ENCODE peak calls at places on chromosomes 1 and 21, in eight cellular contexts. A is neural progenitor cell, T is progenitor cell of endocrine pancreas, O is keratinocyte, E is spleen, U is left ventricle myocardium inferior, X is kidney, B is HepG2. S is an unnamed sample.

GRCh38 chr1:20589331-20590312 is 725 bp downstream of the CDA start:
- DNase-seq in B (no peak), A (peak; percentile 21), T (no peak), U (peak; percentile 62), X (peak; percentile 86), E (peak; percentile 88), O (no peak), S (no peak)

GRCh38 chr21:44449473-44450363 is 5.6 kb upstream of the LRRC3 start:
- DNase-seq in T (no peak), X (peak; percentile 57), E (peak; percentile 61), A (no peak), B (no peak), U (no peak), O (no peak), S (no peak)

GRCh38 chr1:156765664-156766063 is 1.7 kb upstream of the PRCC start:
- DNase-seq in T (no peak), O (no peak), A (no peak), B (no peak), E (no peak), X (no peak), U (no peak), S (no peak)

GRCh38 chr1:201937624-201938212 is 8.6 kb downstream of the LMOD1 start:
- DNase-seq in A (no peak), O (no peak), X (no peak), U (no peak), T (no peak), E (no peak), B (no peak), S (no peak)

GRCh38 chr1:206705187-206705586 is 20.5 kb downstream of the MAPKAPK2 start:
- DNase-seq in U (no peak), A (peak; percentile 81), E (no peak), O (no peak), T (no peak), B (no peak), X (no peak), S (no peak)

GRCh38 chr1:240295811-240296210 is 204.1 kb downstream of the FMN2 start:
- DNase-seq in B (no peak), U (no peak), X (no peak), T (no peak), A (no peak), O (no peak), E (no peak), S (no peak)

GRCh38 chr1:206863266-206863665 is 2.2 kb upstream of the IL20 start:
- DNase-seq in O (no peak), A (no peak), E (no peak), T (no peak), X (no peak), B (no peak), U (no peak), S (no peak)

GRCh38 chr1:26156285-26157038 is 2.4 kb upstream of the FAM110D start:
- DNase-seq in O (no peak), B (no peak), A (no peak), X (no peak), U (peak; percentile 76), E (peak; percentile 50), T (no peak), S (no peak)

GRCh38 chr1:245810789-245811337 is 656.1 kb downstream of the KIF26B start:
- DNase-seq in U (no peak), O (no peak), A (no peak), E (no peak), X (no peak), B (peak; percentile 89), T (no peak), S (no peak)

GRCh38 chr1:15863156-15863901 is 15.8 kb downstream of the SPEN start:
- DNase-seq in T (no peak), X (no peak), B (no peak), U (no peak), E (no peak), A (no peak), O (no peak), S (no peak)

GRCh38 chr1:38006008-38006828 is 904 bp upstream of the FHL3 start:
- DNase-seq in T (no peak), U (peak; percentile 74), O (no peak), X (peak; percentile 72), B (no peak), E (no peak), A (peak; percentile 25), S (no peak)

GRCh38 chr1:52551476-52552235 is 1.2 kb downstream of the TUT4 start:
- DNase-seq in T (no peak), E (no peak), X (no peak), U (no peak), B (peak; percentile 31), O (no peak), A (peak; percentile 48), S (no peak)

GRCh38 chr1:182803846-182804245 is 14.3 kb downstream of the NPL start:
- DNase-seq in B (no peak), O (peak; percentile 55), A (no peak), E (no peak), X (no peak), T (no peak), U (no peak), S (no peak)

DNA sequence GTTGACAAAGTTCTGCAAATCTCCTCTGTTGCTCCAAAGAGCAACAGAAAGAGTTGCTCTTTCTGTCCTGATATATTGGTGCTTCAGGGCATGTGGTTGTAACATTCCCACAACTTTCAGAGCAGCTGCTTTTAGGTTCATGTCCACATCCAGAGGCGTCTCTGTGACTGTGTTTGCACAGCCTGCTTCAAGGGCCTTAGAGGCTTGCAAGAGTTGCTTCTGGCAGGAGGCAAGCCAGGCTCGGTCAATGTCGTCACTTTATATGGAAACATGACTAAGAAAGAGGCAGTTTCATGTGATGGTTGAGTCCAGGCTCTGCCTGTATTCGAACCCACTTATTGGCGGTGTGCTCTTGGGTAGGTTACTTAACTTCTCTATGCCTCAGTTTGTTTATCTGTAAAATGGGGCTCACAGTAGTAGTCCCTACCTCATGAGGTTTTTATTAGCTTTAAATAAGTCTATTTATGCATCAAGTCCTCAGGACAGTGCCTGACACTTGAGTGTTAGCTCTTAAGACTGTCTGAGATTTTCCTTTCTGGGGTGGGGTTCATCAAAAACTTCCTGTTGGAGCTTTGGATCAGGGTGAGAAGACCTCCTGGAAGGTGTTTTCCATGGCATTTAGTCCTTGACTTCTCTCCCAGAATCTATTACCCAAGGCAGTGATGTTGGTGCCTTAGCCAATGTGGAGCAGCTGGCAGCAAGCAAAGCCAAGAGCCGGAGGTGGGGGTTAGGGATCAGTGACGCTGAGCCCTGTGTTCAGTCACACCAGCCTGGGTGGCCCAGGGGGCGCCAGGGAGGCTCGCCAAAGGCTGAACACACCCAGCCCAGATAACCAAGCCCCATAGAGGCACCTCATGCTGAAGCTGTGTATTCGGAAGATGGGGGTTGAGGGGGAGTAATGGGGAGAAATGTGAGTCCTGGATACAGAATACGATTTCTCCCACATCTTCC is 18.9 kb downstream of the LHX4 start:
- DNase-seq in T (no peak), U (no peak), A (peak; percentile 72), X (no peak), B (no peak), O (no peak), E (peak; percentile 64), S (no peak)
- TF ChIP-seq CTCF in T (no peak), U (no peak), A (peak; percentile 47), X (no peak), B (peak; percentile 53), O (peak; percentile 8), E (no peak), S (peak; percentile 38)

DNA sequence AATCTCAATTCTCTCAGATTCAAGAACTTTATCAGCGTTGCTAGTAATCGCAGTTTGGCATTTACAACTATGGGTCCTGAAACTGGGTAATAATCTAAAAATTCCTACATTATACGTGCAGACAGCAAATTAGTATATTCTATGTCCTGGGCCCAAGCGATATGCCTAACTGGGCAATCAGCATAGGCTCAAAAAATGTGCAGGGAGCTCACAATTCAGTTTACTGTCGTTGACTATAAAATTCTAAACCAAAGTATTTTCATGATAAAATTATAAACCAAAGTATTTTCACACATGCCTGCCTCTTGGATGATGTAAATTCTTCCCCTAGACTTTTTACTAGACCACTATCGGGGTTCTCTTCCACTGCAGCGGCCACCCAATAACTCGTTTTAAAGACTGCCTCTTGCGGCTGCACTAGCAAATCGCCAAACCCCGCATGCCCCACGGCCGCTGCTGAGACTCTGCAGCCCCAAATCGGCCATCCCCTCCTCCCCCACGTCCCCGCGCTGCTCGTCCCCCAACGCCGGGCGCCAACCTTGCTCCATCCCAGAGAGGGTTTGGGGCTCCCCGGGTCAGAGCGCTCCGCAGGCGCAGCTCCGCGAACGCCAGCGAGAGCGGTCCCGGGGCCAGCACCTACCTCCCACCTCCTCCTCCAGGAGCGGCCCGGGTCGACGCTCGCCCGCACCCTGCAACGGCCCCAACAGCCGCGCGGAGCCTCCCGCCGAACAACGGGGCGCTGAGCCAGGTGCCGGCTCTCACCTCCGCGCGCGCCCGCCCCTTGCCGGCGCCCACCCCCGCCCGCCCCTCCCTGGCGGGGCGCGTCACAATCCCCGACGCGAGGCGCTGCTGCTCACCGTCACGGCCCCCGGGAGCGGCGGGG is 506 bp downstream of the SSX2IP start:
- DNase-seq in A (peak; percentile 89), X (peak; percentile 87), T (no peak), E (peak; percentile 92), B (peak; percentile 35), O (no peak), U (peak; percentile 50), S (no peak)
- TF ChIP-seq CTCF in A (peak; percentile 47), X (peak; percentile 7), T (peak; percentile 56), E (no peak), B (peak; percentile 2), O (peak; percentile 37), U (peak; percentile 43), S (peak; percentile 41)

GRCh38 chr1:22808186-22808845 is 97.7 kb downstream of the EPHB2 start:
- DNase-seq in A (no peak), T (no peak), E (no peak), U (no peak), B (no peak), O (no peak), X (no peak), S (no peak)

GRCh38 chr1:22807340-22807739 is 96.7 kb downstream of the EPHB2 start:
- DNase-seq in T (no peak), O (no peak), U (no peak), A (no peak), B (no peak), E (no peak), X (no peak), S (no peak)

GRCh38 chr1:22809783-22810182 is 99.1 kb downstream of the EPHB2 start:
- DNase-seq in U (no peak), E (no peak), A (no peak), T (no peak), O (no peak), B (no peak), X (no peak), S (no peak)

GRCh38 chr1:22810378-22810777 is 99.7 kb downstream of the EPHB2 start:
- DNase-seq in O (no peak), B (no peak), U (no peak), X (peak; percentile 35), A (no peak), T (no peak), E (no peak), S (peak; percentile 8)

GRCh38 chr1:22808846-22809501 is 98.3 kb downstream of the EPHB2 start:
- DNase-seq in U (peak; percentile 68), A (no peak), O (no peak), B (no peak), E (no peak), X (peak; percentile 3), T (no peak), S (no peak)
- TF ChIP-seq CTCF in U (no peak), A (no peak), O (no peak), B (no peak), E (no peak), X (no peak), T (no peak), S (no peak)

DNA sequence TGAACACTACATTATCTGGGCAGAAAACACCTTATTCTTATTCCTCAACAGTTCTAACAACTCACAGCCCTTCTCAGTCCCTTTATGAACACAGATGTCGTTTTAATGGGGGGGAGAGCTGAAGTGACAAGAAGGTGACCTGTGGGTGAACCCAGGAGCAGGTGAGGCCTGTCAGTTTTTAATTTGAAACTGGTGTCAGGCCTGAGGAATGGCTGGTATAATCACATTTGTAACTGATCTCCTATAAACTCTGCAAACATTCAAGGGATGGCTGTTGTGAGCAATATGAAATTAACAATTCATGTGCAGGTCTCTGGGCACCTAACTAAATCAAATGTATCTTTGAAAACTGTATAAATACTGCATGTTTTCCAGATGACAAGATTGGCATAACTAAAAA is 362.1 kb upstream of the NR5A2 start:
- DNase-seq in A (no peak), B (no peak), U (no peak), T (no peak), E (no peak), X (no peak), O (no peak), S (no peak)
- TF ChIP-seq CTCF in A (no peak), B (no peak), U (no peak), T (no peak), E (no peak), X (no peak), O (no peak), S (no peak)